ENCODE peak calls at places on chromosomes 11 and 22, in nine cellular contexts. V, C, P, B, A, S, O, Y and G are unnamed samples.

GRCh38 chr11:65645710-65646109 is 7.8 kb downstream of the SIPA1 start:
- DNase-seq in V (peak; percentile 53), C (no peak), Y (no peak), A (no peak), B (no peak), S (peak; percentile 69), P (no peak), O (no peak), G (no peak)

GRCh38 chr22:37186228-37186996 is 1.6 kb downstream of the C1QTNF6 start:
- DNase-seq in S (peak; percentile 84), P (peak; percentile 93), C (peak; percentile 46), A (peak; percentile 87), B (peak; percentile 61), O (peak; percentile 67), Y (no peak), V (peak; percentile 82), G (peak; percentile 88)

GRCh38 chr11:96061730-96062524 is 138.0 kb upstream of the MTMR2 start:
- DNase-seq in S (peak; percentile 73), V (no peak), Y (no peak), P (no peak), O (no peak), B (no peak), A (no peak), C (no peak), G (no peak)

GRCh38 chr22:29674121-29674520 is 45.7 kb upstream of the CABP7 start:
- DNase-seq in Y (no peak), B (no peak), V (no peak), O (no peak), C (no peak), P (no peak), A (no peak), S (no peak), G (no peak)

GRCh38 chr11:111392552-111392951 is 13.5 kb upstream of the POU2AF1 start:
- DNase-seq in B (no peak), V (no peak), C (no peak), Y (no peak), O (no peak), A (no peak), S (no peak), P (no peak), G (no peak)

GRCh38 chr11:76984741-76985140 is 49.5 kb upstream of the B3GNT6 start:
- DNase-seq in P (no peak), A (no peak), Y (no peak), O (no peak), C (no peak), S (no peak), B (no peak), V (no peak), G (no peak)

GRCh38 chr11:62804310-62805043 is 763 bp downstream of the NXF1 start:
- DNase-seq in O (no peak), S (peak; percentile 54), A (no peak), P (peak; percentile 46), C (no peak), Y (no peak), B (no peak), V (peak; percentile 45), G (no peak)

GRCh38 chr11:116771935-116772334 is 852 bp downstream of the BUD13 start:
- DNase-seq in Y (no peak), O (no peak), C (no peak), B (no peak), P (no peak), S (peak; percentile 12), V (no peak), A (no peak), G (no peak)

GRCh38 chr11:123187670-123188507 is 7.2 kb downstream of the CLMP start:
- DNase-seq in C (no peak), A (no peak), B (peak; percentile 47), V (no peak), P (no peak), Y (no peak), O (no peak), S (peak; percentile 71), G (no peak)

GRCh38 chr11:8261316-8261715 is 2.4 kb downstream of the LMO1 start:
- DNase-seq in Y (no peak), O (no peak), P (no peak), A (no peak), S (no peak), V (no peak), C (no peak), B (no peak), G (no peak)

GRCh38 chr22:50057868-50058311 is at the start of gene TTLL8:
- DNase-seq in B (no peak), V (no peak), P (no peak), Y (no peak), O (no peak), A (peak; percentile 28), C (no peak), S (no peak), G (no peak)
- H3K4me3 ChIP-seq in B (peak within 1 kb of the TSS; percentile 54), V (no peak within 1 kb of the TSS), P (no peak within 1 kb of the TSS), Y (no peak within 1 kb of the TSS), O (no peak within 1 kb of the TSS), A (peak within 1 kb of the TSS; percentile 69), C (no peak within 1 kb of the TSS), S (no peak within 1 kb of the TSS), G (no peak within 1 kb of the TSS)

GRCh38 chr22:22746963-22747933 is 102.8 kb downstream of the GGTLC2 start:
- DNase-seq in S (no peak), V (no peak), A (peak; percentile 13), C (no peak), Y (no peak), P (peak; percentile 40), B (no peak), O (no peak), G (peak; percentile 34)

GRCh38 chr22:22744412-22745224 is 100.2 kb downstream of the GGTLC2 start:
- DNase-seq in S (no peak), P (no peak), O (no peak), C (no peak), V (no peak), Y (no peak), B (no peak), A (no peak), G (no peak)

GRCh38 chr22:22746061-22746962 is 101.9 kb downstream of the GGTLC2 start:
- DNase-seq in S (no peak), O (no peak), P (no peak), A (no peak), B (no peak), C (no peak), V (no peak), Y (no peak), G (no peak)

GRCh38 chr22:22743128-22743760 is 98.8 kb downstream of the GGTLC2 start:
- DNase-seq in A (no peak), V (no peak), B (no peak), P (no peak), C (no peak), Y (no peak), S (no peak), O (no peak), G (no peak)

DNA sequence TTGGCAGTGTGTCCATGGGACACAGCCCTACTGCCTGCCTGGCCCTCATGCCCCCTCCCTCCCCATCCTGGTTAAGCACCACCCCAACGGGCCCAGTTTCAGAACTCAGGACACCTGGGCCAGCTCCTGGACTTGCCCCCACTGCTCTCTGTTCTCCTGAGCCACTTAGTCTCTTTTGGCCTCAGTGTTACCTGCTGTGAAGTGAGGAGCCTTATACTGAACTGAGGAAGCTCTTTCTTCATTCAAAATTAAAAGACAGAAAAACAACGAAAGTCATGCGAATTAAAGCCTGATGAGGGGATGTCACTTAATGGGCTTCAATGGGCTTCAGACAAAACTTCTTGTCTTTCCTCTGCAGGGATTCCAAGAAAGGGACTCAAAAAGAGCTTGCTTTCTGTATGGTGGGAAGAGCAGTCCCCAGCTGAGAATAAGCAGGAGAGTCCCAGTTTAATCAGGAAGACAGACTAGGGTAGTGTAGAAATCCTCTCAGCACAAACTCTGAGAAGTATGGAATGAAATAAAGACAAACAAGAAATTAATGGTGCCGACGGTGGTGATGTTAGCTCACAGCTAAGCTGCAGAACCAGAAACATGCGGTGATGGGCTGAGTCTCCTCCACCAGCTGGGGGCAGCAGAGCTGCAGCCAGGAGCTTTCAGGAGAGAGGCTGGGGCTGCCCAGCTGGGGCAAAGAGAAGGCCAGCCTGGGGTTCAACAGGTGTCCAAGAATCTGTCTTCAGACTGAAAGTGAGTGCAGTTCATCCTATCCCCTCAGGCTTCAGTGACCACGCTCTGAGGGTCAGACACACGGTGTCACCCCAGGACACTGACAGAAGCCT is 101.0 kb downstream of the GGTLC2 start:
- DNase-seq in Y (peak; percentile 41), C (no peak), B (peak; percentile 71), P (peak; percentile 57), A (peak; percentile 70), V (peak; percentile 16), O (no peak), S (no peak), G (no peak)
- TF ChIP-seq CTCF in Y (peak; percentile 52), C (peak; percentile 54), B (peak; percentile 79), P (peak; percentile 69), A (peak; percentile 69), V (peak; percentile 58), O (peak; percentile 64), S (peak; percentile 49), G (peak; percentile 94)

DNA sequence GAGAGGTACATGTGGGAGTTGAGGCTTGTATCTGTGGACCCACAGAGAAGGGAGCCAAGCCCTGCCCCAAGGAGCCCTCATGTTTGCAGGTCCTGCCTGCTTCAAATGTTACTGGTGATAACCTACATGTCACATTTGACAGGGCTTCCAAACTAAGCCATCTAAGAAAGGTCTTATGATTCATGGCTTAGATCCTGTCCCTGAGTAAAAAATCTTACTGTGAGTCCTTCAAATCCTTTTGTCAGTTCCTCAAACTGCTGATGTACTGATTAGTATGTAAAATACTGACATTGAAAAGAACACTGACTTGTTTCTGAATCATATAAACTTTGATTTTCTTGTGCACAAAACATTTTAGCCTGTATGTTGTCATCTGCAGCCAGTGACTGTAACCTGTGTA is 1.0 kb upstream of the PANX1 start:
- DNase-seq in Y (no peak), V (no peak), C (no peak), O (no peak), B (no peak), A (no peak), S (no peak), P (no peak), G (no peak)
- H3K4me3 ChIP-seq in Y (peak overlapping the region; percentile 69), V (peak overlapping the region; percentile 92), C (no peak overlapping the region), O (peak overlapping the region; percentile 94), B (peak overlapping the region; percentile 65), A (peak overlapping the region; percentile 91), S (peak overlapping the region; percentile 55), P (peak overlapping the region; percentile 94), G (peak overlapping the region; percentile 87)

GRCh38 chr22:41367039-41367679 is 14.6 kb upstream of the TEF start:
- DNase-seq in O (peak; percentile 69), S (peak; percentile 96), P (no peak), V (peak; percentile 91), C (peak; percentile 98), A (peak; percentile 58), B (peak; percentile 70), Y (peak; percentile 96), G (no peak)

GRCh38 chr22:41368543-41368817 is 13.3 kb upstream of the TEF start:
- DNase-seq in S (no peak), B (no peak), C (no peak), O (no peak), V (no peak), P (no peak), A (no peak), Y (no peak), G (no peak)

GRCh38 chr22:41369837-41370236 is 11.9 kb upstream of the TEF start:
- DNase-seq in S (no peak), C (no peak), V (no peak), P (no peak), A (no peak), B (no peak), Y (no peak), O (no peak), G (no peak)

GRCh38 chr22:41367680-41368542 is 13.8 kb upstream of the TEF start:
- DNase-seq in O (peak; percentile 34), B (peak; percentile 51), S (peak; percentile 60), C (no peak), P (no peak), Y (peak; percentile 31), A (peak; percentile 45), V (peak; percentile 72), G (no peak)

GRCh38 chr22:41369089-41369745 is 12.5 kb upstream of the TEF start:
- DNase-seq in P (no peak), O (no peak), V (no peak), Y (no peak), B (no peak), C (no peak), S (no peak), A (no peak), G (no peak)
- TF ChIP-seq CTCF in P (no peak), O (no peak), V (no peak), Y (no peak), B (no peak), C (no peak), S (peak; percentile 11), A (peak; percentile 10), G (no peak)